ENCODE peak calls at places on chromosomes 12 and 14, in five cellular contexts. J, O, W, V and L are unnamed samples.

GRCh38 chr14:57274551-57274950 is 5.8 kb downstream of the AP5M1 start:
- DNase-seq in J (no peak), O (no peak), W (no peak), V (no peak), L (peak)

GRCh38 chr12:2633825-2634200 is 161.0 kb upstream of the FKBP4 start:
- DNase-seq in J (no peak), O (no peak), W (no peak), V (no peak), L (no peak)

GRCh38 chr14:73422515-73422914 is 35.8 kb downstream of the NUMB start:
- DNase-seq in J (no peak), O (no peak), W (no peak), V (no peak), L (no peak)

GRCh38 chr14:70907996-70908917 is 998 bp downstream of the PCNX1 start:
- DNase-seq in J (peak), O (peak), W (peak), V (peak), L (peak)

GRCh38 chr14:49621114-49621881 is 699 bp downstream of the MGAT2 start:
- DNase-seq in J (peak), O (peak), W (peak), V (peak), L (peak)

GRCh38 chr12:23847857-23848256 is 101.6 kb downstream of the SOX5 start:
- DNase-seq in J (no peak), O (no peak), W (no peak), V (no peak), L (no peak)

GRCh38 chr12:25615119-25615518 is 62.0 kb upstream of the LMNTD1 start:
- DNase-seq in J (peak), O (peak), W (no peak), V (no peak), L (peak)

GRCh38 chr14:53979747-53980642 is 23.4 kb upstream of the BMP4 start:
- DNase-seq in J (peak), O (peak), W (no peak), V (peak), L (peak)

GRCh38 chr12:3897400-3897910 is 24.3 kb upstream of the PARP11 start:
- DNase-seq in J (no peak), O (no peak), W (no peak), V (no peak), L (no peak)

GRCh38 chr12:6375269-6376078 is at the start of gene SCNN1A:
- DNase-seq in J (no peak), O (no peak), W (no peak), V (no peak), L (no peak)

GRCh38 chr12:20127401-20127800 is 240.9 kb upstream of the PDE3A start:
- DNase-seq in J (no peak), O (peak), W (no peak), V (no peak), L (peak)

GRCh38 chr14:79971330-79971729 is 240.0 kb downstream of the DIO2 start:
- DNase-seq in J (peak), O (peak), W (no peak), V (no peak), L (peak)

GRCh38 chr14:51490205-51490604 is 161.5 kb upstream of the FRMD6 start:
- DNase-seq in J (no peak), O (peak), W (no peak), V (no peak), L (peak)

GRCh38 chr12:119932921-119933320 is 55.8 kb upstream of the CIT start:
- DNase-seq in J (no peak), O (no peak), W (no peak), V (no peak), L (no peak)

GRCh38 chr14:62654641-62655040 is 390.6 kb downstream of the KCNH5 start:
- DNase-seq in J (no peak), O (peak), W (no peak), V (no peak), L (peak)

GRCh38 chr12:91163116-91163515 is 19.5 kb downstream of the DCN start:
- DNase-seq in J (no peak), O (no peak), W (no peak), V (no peak), L (no peak)

GRCh38 chr12:44000309-44000952 is 164.6 kb downstream of the TMEM117 start:
- DNase-seq in J (peak), O (peak), W (no peak), V (no peak), L (peak)

GRCh38 chr12:25328082-25328712 is 77.5 kb upstream of the KRAS start:
- DNase-seq in J (no peak), O (peak), W (no peak), V (no peak), L (peak)

GRCh38 chr14:68994056-68994455 is 15.0 kb upstream of the ACTN1 start:
- DNase-seq in J (no peak), O (no peak), W (no peak), V (no peak), L (no peak)

GRCh38 chr12:39975374-39975918 is 130.4 kb downstream of the SLC2A13 start:
- DNase-seq in J (no peak), O (peak), W (no peak), V (no peak), L (peak)

GRCh38 chr12:52789637-52790426 is 6.1 kb downstream of the KRT3 start:
- DNase-seq in J (no peak), O (no peak), W (no peak), V (no peak), L (no peak)

GRCh38 chr14:105905456-105905855 is 379.1 kb downstream of the TMEM121 start:
- DNase-seq in J (no peak), O (no peak), W (no peak), V (no peak), L (no peak)

GRCh38 chr12:123533672-123534643 is at the start of gene RILPL1:
- DNase-seq in J (peak), O (peak), W (peak), V (peak), L (peak)

GRCh38 chr14:22848391-22849164 is 12.2 kb downstream of the MMP14 start:
- DNase-seq in J (peak), O (peak), W (no peak), V (peak), L (peak)
- H3K4me3 ChIP-seq in J (no peak), O (no peak), W (no peak), V (peak), L (peak)

DNA sequence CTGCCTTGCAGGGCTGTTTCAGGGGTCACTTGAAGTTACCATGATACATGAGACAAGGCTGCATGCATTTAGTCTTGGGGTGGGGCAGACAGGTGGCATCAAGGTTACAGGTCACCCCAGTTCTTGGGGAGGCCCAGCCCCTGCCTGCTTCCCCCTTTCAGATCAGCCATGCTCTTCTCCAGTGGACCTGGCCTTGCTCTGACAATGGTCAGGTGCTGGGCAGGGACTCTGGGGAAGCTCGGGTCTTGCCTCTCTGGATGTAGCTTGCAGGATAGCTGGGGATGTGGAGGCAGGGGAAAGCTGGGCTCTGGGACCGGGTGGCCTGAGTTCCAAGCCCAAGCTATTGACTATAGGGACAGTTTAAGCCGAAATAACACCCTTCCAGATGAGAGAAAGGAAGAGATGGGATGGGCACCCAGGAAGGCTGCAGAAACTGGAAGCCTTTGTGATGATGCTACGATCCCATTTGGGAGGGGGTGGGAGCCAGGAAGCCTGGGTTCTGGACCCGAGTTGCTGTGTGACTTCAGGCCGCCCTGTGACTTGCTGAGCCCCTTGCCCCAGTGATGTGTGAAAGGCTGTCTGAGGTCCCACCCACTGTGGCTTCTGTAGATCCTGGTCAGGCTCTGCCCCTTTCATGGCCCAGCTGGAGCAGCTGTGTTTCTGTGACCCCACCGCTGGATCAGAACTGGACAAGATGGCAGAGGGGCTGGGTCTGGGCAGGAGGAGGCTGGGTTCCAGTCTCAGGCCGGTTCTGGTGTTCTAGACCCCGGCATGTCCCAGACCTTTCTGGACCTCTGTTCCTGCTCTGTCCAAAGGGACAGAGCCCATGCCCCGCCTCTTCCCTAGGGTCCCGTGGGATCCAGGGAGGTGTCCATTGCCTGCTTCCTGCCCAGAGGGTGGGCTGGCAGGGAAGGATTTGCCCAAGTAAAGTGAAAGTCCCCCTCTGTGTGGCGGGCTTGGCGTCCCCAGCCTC is 2.1 kb downstream of the TNFAIP2 start:
- DNase-seq in J (no peak), O (no peak), W (no peak), V (peak), L (no peak)
- H3K4me3 ChIP-seq in J (no peak), O (no peak), W (no peak), V (peak), L (peak)

GRCh38 chr12:15966426-15966825 is 55.3 kb downstream of the DERA start:
- DNase-seq in J (no peak), O (no peak), W (no peak), V (no peak), L (no peak)

GRCh38 chr12:15963271-15963670 is 52.1 kb downstream of the DERA start:
- DNase-seq in J (no peak), O (peak), W (no peak), V (no peak), L (peak)

DNA sequence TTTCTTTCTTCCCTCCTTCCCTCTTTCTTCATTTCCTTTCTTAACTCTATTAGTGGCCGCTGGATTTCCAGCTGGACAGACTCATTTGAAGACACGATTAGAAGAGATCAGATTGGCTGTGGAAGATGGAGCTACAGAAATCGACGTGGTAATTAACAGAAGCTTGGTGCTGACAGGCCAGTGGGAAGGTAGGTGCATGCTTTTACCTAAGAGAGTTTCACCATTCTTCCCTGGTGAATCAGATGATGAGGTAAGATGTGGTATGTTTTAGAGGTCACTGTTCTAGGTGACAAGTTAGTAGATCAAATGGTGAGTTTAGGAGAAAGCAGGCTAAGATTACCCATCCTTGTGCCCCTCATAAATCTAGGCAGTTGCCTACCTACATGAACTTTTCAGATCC is 51.6 kb downstream of the DERA start:
- DNase-seq in J (no peak), O (no peak), W (no peak), V (no peak), L (peak)
- H3K4me3 ChIP-seq in J (no peak), O (no peak), W (no peak), V (no peak), L (no peak)

GRCh38 chr14:76309572-76310551 is 66.1 kb upstream of the ESRRB start:
- DNase-seq in J (no peak), O (no peak), W (no peak), V (peak), L (no peak)
- H3K4me3 ChIP-seq in J (no peak), O (no peak), W (no peak), V (peak), L (no peak)

GRCh38 chr14:38209572-38210159 is 2.0 kb downstream of the SSTR1 start:
- DNase-seq in J (no peak), O (peak), W (no peak), V (no peak), L (no peak)

GRCh38 chr14:38210587-38211257 is 3.0 kb downstream of the SSTR1 start:
- DNase-seq in J (peak), O (peak), W (no peak), V (peak), L (peak)

GRCh38 chr14:38210168-38210567 is 2.5 kb downstream of the SSTR1 start:
- DNase-seq in J (peak), O (peak), W (no peak), V (no peak), L (peak)

GRCh38 chr14:38212996-38213395 is 5.3 kb downstream of the SSTR1 start:
- DNase-seq in J (no peak), O (peak), W (no peak), V (no peak), L (peak)

GRCh38 chr14:38211258-38211735 is 3.6 kb downstream of the SSTR1 start:
- DNase-seq in J (no peak), O (no peak), W (no peak), V (no peak), L (no peak)
- H3K4me3 ChIP-seq in J (peak), O (peak), W (no peak), V (peak), L (peak)

GRCh38 chr14:75247939-75248338 is 30.7 kb upstream of the FOS start:
- DNase-seq in J (no peak), O (no peak), W (no peak), V (no peak), L (no peak)

GRCh38 chr14:75247286-75247922 is 31.2 kb upstream of the FOS start:
- DNase-seq in J (no peak), O (no peak), W (peak), V (no peak), L (no peak)

GRCh38 chr14:75249251-75249957 is 29.2 kb upstream of the FOS start:
- DNase-seq in J (no peak), O (no peak), W (peak), V (no peak), L (no peak)

GRCh38 chr14:75244121-75244520 is 34.5 kb upstream of the FOS start:
- DNase-seq in J (no peak), O (no peak), W (no peak), V (no peak), L (no peak)

GRCh38 chr14:75246546-75247285 is 31.9 kb upstream of the FOS start:
- DNase-seq in J (no peak), O (no peak), W (no peak), V (no peak), L (no peak)
- H3K4me3 ChIP-seq in J (no peak), O (no peak), W (peak), V (no peak), L (no peak)

DNA sequence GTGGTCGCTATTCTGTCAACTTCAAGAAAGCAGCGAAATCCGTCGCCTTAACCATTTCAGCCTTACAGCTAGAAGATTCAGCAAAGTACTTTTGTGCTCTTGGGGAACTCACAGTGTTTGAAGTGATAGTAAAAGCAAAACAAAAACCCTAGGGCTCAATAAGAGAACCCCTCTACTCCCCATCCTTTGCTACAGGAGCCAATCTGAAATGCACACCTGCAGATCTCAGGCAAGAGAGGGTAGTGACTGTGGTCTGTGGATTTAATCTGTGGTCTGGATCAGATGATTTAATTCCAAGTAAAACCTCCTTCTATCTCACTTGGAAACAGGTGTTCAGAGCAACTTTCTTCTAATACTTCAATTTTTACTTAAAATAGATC is 422.9 kb upstream of the OR4E1 start:
- DNase-seq in J (no peak), O (no peak), W (no peak), V (no peak), L (no peak)
- H3K4me3 ChIP-seq in J (no peak), O (no peak), W (no peak), V (no peak), L (no peak)

GRCh38 chr12:109098671-109099070 is 1.3 kb downstream of the UNG start:
- DNase-seq in J (no peak), O (peak), W (no peak), V (no peak), L (peak)

GRCh38 chr12:109098142-109098652 is 800 bp downstream of the UNG start:
- DNase-seq in J (peak), O (peak), W (no peak), V (no peak), L (peak)

GRCh38 chr12:109097435-109098141 is at the start of gene UNG:
- DNase-seq in J (peak), O (peak), W (peak), V (peak), L (peak)

GRCh38 chr12:109099426-109100020 is 2.1 kb downstream of the UNG start:
- DNase-seq in J (no peak), O (no peak), W (no peak), V (no peak), L (no peak)

GRCh38 chr12:109097140-109097434 is 310 bp upstream of the UNG start:
- DNase-seq in J (no peak), O (no peak), W (no peak), V (no peak), L (no peak)
- H3K4me3 ChIP-seq in J (peak), O (peak), W (no peak), V (peak), L (peak)

GRCh38 chr12:121133838-121134237 is 1.2 kb downstream of the P2RX7 start:
- DNase-seq in J (no peak), O (no peak), W (no peak), V (no peak), L (no peak)

GRCh38 chr12:121130866-121131373 is 1.8 kb upstream of the P2RX7 start:
- DNase-seq in J (no peak), O (no peak), W (no peak), V (no peak), L (no peak)

GRCh38 chr12:121135320-121135719 is 2.6 kb downstream of the P2RX7 start:
- DNase-seq in J (no peak), O (no peak), W (no peak), V (no peak), L (no peak)

GRCh38 chr12:121131941-121132341 is 735 bp upstream of the P2RX7 start:
- DNase-seq in J (no peak), O (no peak), W (no peak), V (no peak), L (no peak)

GRCh38 chr12:121132601-121133481 is at the start of gene P2RX7:
- DNase-seq in J (peak), O (peak), W (peak), V (peak), L (peak)
- H3K4me3 ChIP-seq in J (peak), O (peak), W (peak), V (peak), L (peak)